ENCODE peak calls at places on chromosomes 13 and 19, in nine cellular contexts. E, R, Y, Z, U, A, N, W and V are unnamed samples.

GRCh38 chr13:51152713-51153112 is 41.6 kb upstream of the C13orf42 start:
- DNase-seq in E (no peak), R (no peak), Y (no peak), Z (no peak), U (no peak), A (no peak), N (no peak), W (no peak), V (no peak)

GRCh38 chr13:40963927-40964326 is 55.2 kb downstream of the ELF1 start:
- DNase-seq in E (no peak), R (no peak), Y (peak; percentile 83), Z (no peak), U (no peak), A (no peak), N (no peak), W (no peak), V (no peak)

GRCh38 chr13:85864963-85865530 is 65.8 kb upstream of the SLITRK6 start:
- DNase-seq in E (no peak), R (no peak), Y (peak; percentile 29), Z (peak; percentile 46), U (peak; percentile 58), A (no peak), N (no peak), W (no peak), V (no peak)

GRCh38 chr19:2491130-2491801 is 15.3 kb downstream of the GADD45B start:
- DNase-seq in E (no peak), R (no peak), Y (peak; percentile 86), Z (peak; percentile 70), U (no peak), A (no peak), N (no peak), W (no peak), V (no peak)

GRCh38 chr13:53237696-53238095 is 209.1 kb downstream of the OLFM4 start:
- DNase-seq in E (no peak), R (no peak), Y (no peak), Z (peak; percentile 71), U (peak; percentile 43), A (no peak), N (no peak), W (no peak), V (no peak)

GRCh38 chr13:64369121-64369520 is 2861.0 kb downstream of the PCDH9 start:
- DNase-seq in E (no peak), R (no peak), Y (peak; percentile 6), Z (no peak), U (no peak), A (no peak), N (no peak), W (no peak), V (no peak)

GRCh38 chr13:44051405-44051804 is 171.7 kb downstream of the LACC1 start:
- DNase-seq in E (no peak), R (no peak), Y (no peak), Z (no peak), U (no peak), A (no peak), N (no peak), W (no peak), V (no peak)

GRCh38 chr13:38898481-38898880 is 92.2 kb downstream of the STOML3 start:
- DNase-seq in E (no peak), R (no peak), Y (no peak), Z (peak; percentile 18), U (no peak), A (no peak), N (no peak), W (no peak), V (no peak)

GRCh38 chr13:44151474-44151873 is 222.2 kb upstream of the SERP2 start:
- DNase-seq in E (no peak), R (no peak), Y (no peak), Z (no peak), U (no peak), A (no peak), N (no peak), W (no peak), V (no peak)

GRCh38 chr13:24313449-24313848 is 4.1 kb downstream of the C1QTNF9 start:
- DNase-seq in E (no peak), R (no peak), Y (no peak), Z (peak; percentile 34), U (no peak), A (no peak), N (no peak), W (no peak), V (no peak)

GRCh38 chr13:42001580-42001979 is 40.7 kb upstream of the VWA8 start:
- DNase-seq in E (no peak), R (no peak), Y (no peak), Z (no peak), U (peak; percentile 3), A (no peak), N (no peak), W (no peak), V (no peak)

DNA sequence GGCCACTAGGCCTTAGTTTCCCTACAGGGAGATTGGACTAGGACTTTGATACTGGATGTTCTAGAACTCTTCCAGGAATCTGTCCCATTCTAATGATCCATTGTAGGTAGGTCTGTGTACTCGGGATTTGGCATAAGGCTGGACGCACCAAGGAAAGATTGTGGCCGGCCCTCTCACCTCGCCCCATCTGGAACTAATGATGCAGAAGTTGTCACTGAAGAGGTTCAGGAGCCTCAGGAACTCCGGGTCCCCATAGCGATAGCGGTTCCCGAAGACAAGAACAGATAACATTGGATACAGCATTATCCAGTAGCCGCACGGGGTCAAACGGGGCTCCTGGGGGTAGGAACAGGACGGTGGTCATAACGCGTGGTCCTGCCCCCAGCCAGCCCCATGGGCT is 11.2 kb downstream of the EGLN2 start:
- DNase-seq in E (no peak), R (no peak), Y (no peak), Z (no peak), U (no peak), A (no peak), N (no peak), W (no peak), V (no peak)
- H3K27ac ChIP-seq in E (peak overlapping the region; percentile 85), R (peak overlapping the region; percentile 79), Y (no peak overlapping the region), Z (no peak overlapping the region), U (no peak overlapping the region), A (peak overlapping the region; percentile 77), N (no peak overlapping the region), W (peak overlapping the region; percentile 79), V (peak overlapping the region; percentile 72)

GRCh38 chr19:632228-633067 is 889 bp downstream of the POLRMT start:
- DNase-seq in E (no peak), R (no peak), Y (no peak), Z (peak; percentile 70), U (peak; percentile 77), A (no peak), N (no peak), W (peak; percentile 76), V (no peak)

GRCh38 chr19:629961-630714 is 3.2 kb downstream of the POLRMT start:
- DNase-seq in E (no peak), R (no peak), Y (no peak), Z (no peak), U (no peak), A (no peak), N (no peak), W (no peak), V (no peak)

GRCh38 chr19:633786-634639 is 676 bp upstream of the POLRMT start:
- DNase-seq in E (no peak), R (no peak), Y (no peak), Z (peak; percentile 13), U (peak; percentile 26), A (no peak), N (no peak), W (no peak), V (no peak)

GRCh38 chr19:634975-635652 is 1.8 kb upstream of the POLRMT start:
- DNase-seq in E (no peak), R (no peak), Y (no peak), Z (no peak), U (no peak), A (no peak), N (no peak), W (no peak), V (no peak)

GRCh38 chr19:633068-633785 is at the start of gene POLRMT:
- DNase-seq in E (peak; percentile 98), R (peak; percentile 98), Y (peak; percentile 85), Z (peak; percentile 97), U (peak; percentile 99), A (peak; percentile 98), N (peak; percentile 95), W (peak; percentile 97), V (peak; percentile 96)
- H3K27ac ChIP-seq in E (peak within 1 kb of the TSS; percentile 85), R (peak within 1 kb of the TSS; percentile 84), Y (no peak within 1 kb of the TSS), Z (peak within 1 kb of the TSS; percentile 36), U (no peak within 1 kb of the TSS), A (peak within 1 kb of the TSS; percentile 57), N (peak within 1 kb of the TSS; percentile 78), W (peak within 1 kb of the TSS; percentile 85), V (peak within 1 kb of the TSS; percentile 78)

DNA sequence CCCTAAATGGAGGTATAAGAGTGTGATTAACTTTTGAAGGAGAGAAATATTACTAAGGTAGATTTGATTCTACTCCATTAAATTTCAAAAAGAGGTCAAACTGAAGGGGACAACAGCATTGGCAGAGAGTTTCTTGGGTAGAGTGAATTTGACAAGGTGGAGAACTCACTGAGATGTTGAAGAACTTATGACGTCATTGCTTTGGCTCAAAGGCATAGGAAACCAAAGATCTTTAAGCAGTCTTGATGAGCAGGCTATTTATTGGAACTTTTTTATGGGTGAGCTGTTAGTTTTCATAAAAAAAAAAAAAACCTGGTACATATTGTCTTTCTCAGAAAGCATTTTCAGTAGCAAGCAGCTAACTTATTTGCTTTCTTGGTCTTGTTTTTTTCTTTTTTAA is 412.0 kb upstream of the KLHL1 start:
- DNase-seq in E (no peak), R (no peak), Y (no peak), Z (no peak), U (no peak), A (no peak), N (no peak), W (no peak), V (no peak)
- H3K27ac ChIP-seq in E (no peak overlapping the region), R (no peak overlapping the region), Y (no peak overlapping the region), Z (no peak overlapping the region), U (no peak overlapping the region), A (no peak overlapping the region), N (no peak overlapping the region), W (no peak overlapping the region), V (no peak overlapping the region)

GRCh38 chr19:18444513-18444912 is 6.6 kb upstream of the ISYNA1 start:
- DNase-seq in E (no peak), R (no peak), Y (no peak), Z (peak; percentile 53), U (no peak), A (no peak), N (no peak), W (no peak), V (no peak)

GRCh38 chr19:18441804-18442788 is 4.2 kb upstream of the ISYNA1 start:
- DNase-seq in E (no peak), R (no peak), Y (no peak), Z (no peak), U (no peak), A (no peak), N (peak; percentile 63), W (peak; percentile 60), V (no peak)

GRCh38 chr19:18442941-18443340 is 5.0 kb upstream of the ISYNA1 start:
- DNase-seq in E (no peak), R (no peak), Y (no peak), Z (no peak), U (no peak), A (no peak), N (no peak), W (no peak), V (no peak)

GRCh38 chr19:18443831-18444230 is 5.9 kb upstream of the ISYNA1 start:
- DNase-seq in E (no peak), R (no peak), Y (no peak), Z (peak; percentile 60), U (no peak), A (no peak), N (no peak), W (no peak), V (no peak)

DNA sequence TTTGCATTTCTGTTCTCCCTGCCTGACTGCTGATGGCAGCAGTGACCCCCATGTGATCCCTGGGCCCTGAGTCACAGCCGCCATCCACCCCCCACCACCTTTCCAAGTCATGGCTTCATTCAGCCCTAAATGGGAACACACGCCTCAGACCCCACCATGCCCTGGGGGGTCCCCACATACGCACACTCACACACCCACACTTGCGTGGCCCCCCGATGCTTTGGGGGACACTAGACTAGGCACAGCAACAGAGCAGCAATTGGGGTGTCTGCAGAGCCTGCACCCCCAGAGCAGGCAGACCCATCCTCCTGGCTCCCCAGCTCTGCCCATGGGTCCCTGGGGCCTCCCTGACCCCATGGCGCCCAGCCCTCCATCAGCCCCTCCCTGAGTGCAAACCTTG is 5.5 kb upstream of the ISYNA1 start:
- DNase-seq in E (no peak), R (no peak), Y (no peak), Z (no peak), U (no peak), A (no peak), N (no peak), W (no peak), V (no peak)
- H3K27ac ChIP-seq in E (peak overlapping the region; percentile 62), R (no peak overlapping the region), Y (no peak overlapping the region), Z (peak overlapping the region; percentile 24), U (no peak overlapping the region), A (no peak overlapping the region), N (no peak overlapping the region), W (no peak overlapping the region), V (no peak overlapping the region)